ENCODE peak calls at places on chromosomes 6 and 20, in seven cellular contexts. I is H1, M is IMR-90, B is SK-N-SH, L is HepG2, H is K562, J is GM12878. Y is an unnamed sample.

GRCh38 chr6:40586800-40587201 is 363 bp downstream of the LRFN2 start:
- DNase-seq in B (peak; percentile 72), L (no peak), J (no peak), I (no peak), M (no peak), H (no peak), Y (no peak)

GRCh38 chr6:163113358-163113962 is 301.1 kb upstream of the QKI start:
- DNase-seq in J (no peak), H (no peak), B (no peak), I (no peak), M (no peak), L (no peak), Y (no peak)

GRCh38 chr6:106563614-106564013 is 65.7 kb downstream of the RTN4IP1 start:
- DNase-seq in J (no peak), I (no peak), H (no peak), M (no peak), L (no peak), B (no peak), Y (no peak)

GRCh38 chr6:149234051-149234962 is 83.2 kb upstream of the TAB2 start:
- DNase-seq in H (no peak), M (peak; percentile 52), B (no peak), I (no peak), J (no peak), L (no peak), Y (peak; percentile 11)

GRCh38 chr6:1757133-1757532 is 147.4 kb downstream of the FOXC1 start:
- DNase-seq in I (no peak), J (no peak), H (no peak), L (no peak), M (no peak), B (no peak), Y (no peak)

GRCh38 chr20:1072258-1072657 is 46.1 kb upstream of the PSMF1 start:
- DNase-seq in H (no peak), I (no peak), M (no peak), J (no peak), L (no peak), B (no peak), Y (no peak)

GRCh38 chr6:91751496-91751895 is 1164.6 kb upstream of the MAP3K7 start:
- DNase-seq in M (no peak), H (no peak), J (no peak), B (no peak), I (no peak), L (no peak), Y (no peak)

GRCh38 chr6:162123797-162124196 is 603.8 kb downstream of the PRKN start:
- DNase-seq in H (no peak), L (no peak), J (no peak), M (no peak), B (peak; percentile 16), I (no peak), Y (peak; percentile 9)

GRCh38 chr6:119273799-119274595 is 75.6 kb downstream of the MAN1A1 start:
- DNase-seq in L (no peak), B (peak; percentile 55), H (no peak), M (peak; percentile 88), I (no peak), J (no peak), Y (no peak)

GRCh38 chr20:57787151-57787968 is 77.5 kb upstream of the PMEPA1 start:
- DNase-seq in I (no peak), M (no peak), H (no peak), J (no peak), B (no peak), L (no peak), Y (no peak)

GRCh38 chr6:63798378-63798777 is 162.8 kb downstream of the PHF3 start:
- DNase-seq in I (no peak), L (no peak), J (no peak), H (no peak), B (no peak), M (no peak), Y (no peak)

GRCh38 chr6:125749864-125750691 is 646 bp downstream of the HEY2 start:
- DNase-seq in L (no peak), M (no peak), J (no peak), B (no peak), I (no peak), H (no peak), Y (no peak)

GRCh38 chr6:162941128-162941527 is 213.4 kb downstream of the PACRG start:
- DNase-seq in H (no peak), M (no peak), I (no peak), B (no peak), L (no peak), J (no peak), Y (no peak)

GRCh38 chr6:89941847-89942497 is 47.7 kb downstream of the GJA10 start:
- DNase-seq in L (no peak), I (no peak), B (no peak), H (no peak), J (no peak), M (no peak), Y (no peak)

DNA sequence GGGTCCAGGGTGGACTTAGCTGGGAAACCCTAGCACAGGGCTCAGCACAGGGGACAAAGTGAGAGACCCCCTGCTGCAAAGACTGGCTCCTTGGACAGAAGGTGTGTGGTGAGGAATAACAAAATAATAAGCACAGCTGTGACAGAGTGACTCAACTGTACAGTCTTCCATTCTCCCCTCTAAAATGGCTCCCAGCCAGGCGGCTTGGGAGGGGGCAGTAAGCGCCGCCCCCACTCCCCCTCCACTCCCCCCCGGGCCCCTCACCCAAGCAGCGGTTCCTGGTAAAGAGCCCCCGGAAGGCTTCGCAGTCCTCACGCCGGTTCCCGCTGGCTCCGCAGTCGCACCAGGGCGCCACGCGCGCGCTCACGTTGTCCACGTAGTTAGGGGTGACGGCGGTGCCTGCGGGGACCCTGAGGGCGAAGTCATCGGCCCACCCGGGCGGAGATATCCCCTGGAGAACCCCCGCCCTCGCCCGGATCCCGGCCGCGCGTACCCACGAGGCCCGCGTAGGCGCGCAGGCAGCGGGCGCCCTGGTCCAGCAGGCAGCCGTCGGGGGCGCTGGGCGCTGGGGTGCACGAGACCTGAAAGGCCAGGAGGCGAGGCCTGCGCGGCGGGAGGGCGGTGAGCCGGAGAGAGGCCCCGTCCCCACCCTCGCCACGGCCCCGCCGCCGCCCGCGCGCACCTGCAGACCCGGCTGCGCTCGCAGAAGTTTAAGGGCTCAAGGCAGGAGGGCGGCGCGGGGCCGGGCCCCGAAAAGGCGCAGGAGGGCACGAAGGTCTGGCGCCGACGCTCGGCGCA is 2.7 kb downstream of the GFRA4 start:
- DNase-seq in H (no peak), I (no peak), M (no peak), B (peak; percentile 53), L (no peak), J (no peak), Y (no peak)
- TF ChIP-seq RFX5 in H (no peak), I (no peak), M (no peak), B (no peak), L (no peak), J (no peak), Y (no peak)

GRCh38 chr20:54100563-54100962 is 30.2 kb upstream of the BCAS1 start:
- DNase-seq in B (no peak), L (no peak), I (no peak), J (no peak), H (no peak), M (peak; percentile 12), Y (no peak)
- TF ChIP-seq RFX5 in B (no peak), L (no peak), I (no peak), J (no peak), H (no peak), M (no peak), Y (no peak)

GRCh38 chr6:39493717-39494116 is 171.2 kb upstream of the KCNK16 start:
- DNase-seq in I (no peak), M (no peak), L (no peak), H (no peak), J (no peak), B (no peak), Y (no peak)
- TF ChIP-seq RFX5 in I (no peak), M (no peak), L (no peak), H (no peak), J (no peak), B (no peak), Y (no peak)

GRCh38 chr6:151501511-151502136 is 7.8 kb downstream of the CCDC170 start:
- DNase-seq in B (no peak), J (no peak), H (no peak), L (peak; percentile 81), M (no peak), I (no peak), Y (no peak)

GRCh38 chr6:151506761-151507160 is 12.9 kb downstream of the CCDC170 start:
- DNase-seq in B (no peak), J (no peak), H (no peak), L (no peak), I (no peak), M (no peak), Y (no peak)

GRCh38 chr6:151497935-151498726 is 4.3 kb downstream of the CCDC170 start:
- DNase-seq in B (no peak), I (no peak), H (no peak), M (peak; percentile 2), J (no peak), L (peak; percentile 75), Y (no peak)

DNA sequence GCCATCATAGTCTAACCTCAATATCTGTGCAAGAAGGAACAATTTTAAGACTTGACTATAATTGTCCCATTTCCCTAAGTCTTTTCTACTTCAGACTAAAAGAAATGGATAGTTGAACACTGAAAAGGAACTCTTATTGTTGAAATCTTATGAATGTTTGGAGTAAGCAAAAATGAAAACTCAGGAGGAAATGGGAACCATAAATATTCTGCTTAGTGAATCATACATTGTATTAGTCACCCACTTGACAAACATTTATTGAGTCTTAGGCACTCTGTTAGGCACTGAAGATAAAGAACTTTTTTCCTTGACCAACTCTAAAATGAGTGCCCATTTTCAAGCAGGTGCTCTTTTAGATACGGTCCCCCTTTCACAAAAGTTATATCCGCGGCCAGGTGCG is 8.7 kb downstream of the CCDC170 start:
- DNase-seq in J (no peak), H (no peak), I (no peak), M (peak; percentile 56), B (no peak), L (no peak), Y (no peak)
- TF ChIP-seq RFX5 in J (no peak), H (no peak), I (no peak), M (no peak), B (no peak), L (no peak), Y (no peak)

GRCh38 chr20:19817017-19817416 is 59.0 kb downstream of the RIN2 start:
- DNase-seq in I (no peak), B (no peak), L (peak; percentile 57), H (no peak), J (no peak), M (peak; percentile 98), Y (peak; percentile 88)
- TF ChIP-seq RFX5 in I (no peak), B (no peak), L (no peak), H (no peak), J (no peak), M (no peak), Y (no peak)

DNA sequence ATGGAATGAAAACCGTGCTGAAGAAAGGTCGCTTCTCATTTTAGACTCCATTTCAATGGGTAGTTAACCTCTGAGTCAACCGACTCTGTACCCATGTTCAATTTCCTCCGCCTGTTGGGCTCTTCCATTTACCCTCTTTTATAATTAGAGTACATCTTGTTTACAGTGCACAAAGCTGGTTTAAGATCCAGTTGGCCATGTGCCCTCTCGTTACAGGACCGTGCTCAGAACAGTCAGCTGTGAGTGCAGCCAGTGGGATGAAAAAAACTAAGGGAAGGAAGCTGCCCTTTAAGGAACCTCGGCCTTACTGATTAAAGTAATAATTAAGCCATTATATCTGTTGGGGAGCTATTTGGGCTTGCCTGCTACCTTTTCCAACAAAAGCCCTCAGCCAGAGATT is 68.7 kb downstream of the TMEM170B start:
- DNase-seq in L (no peak), H (no peak), B (no peak), I (no peak), M (no peak), J (no peak), Y (no peak)
- TF ChIP-seq RFX5 in L (no peak), H (no peak), B (no peak), I (no peak), M (no peak), J (no peak), Y (no peak)

GRCh38 chr6:54366647-54367327 is 58.5 kb downstream of the TINAG start:
- DNase-seq in J (no peak), L (no peak), M (peak; percentile 56), I (no peak), H (no peak), B (no peak), Y (no peak)
- TF ChIP-seq RFX5 in J (no peak), L (no peak), M (no peak), I (no peak), H (no peak), B (no peak), Y (no peak)

Y was measured in A549.